ENCODE peak calls at places on chromosomes 6 and 20, in ten cellular contexts. C, I, Q, S, X, V, R, Y, F and M are unnamed samples.
A peak's percentile ranks its signal among the peaks of the same experiment; 100 is the strongest.

GRCh38 chr6:135871296-135871695 is 19.8 kb downstream of the PDE7B start:
- DNase-seq in V (peak; percentile 68), I (no peak), C (peak; percentile 66), Q (no peak), Y (no peak), F (no peak), R (no peak), S (no peak), X (peak; percentile 78), M (peak; percentile 72)

GRCh38 chr6:12718025-12718424 is 1.5 kb downstream of the PHACTR1 start:
- DNase-seq in R (no peak), Y (peak; percentile 12), V (peak; percentile 24), I (no peak), C (peak; percentile 46), X (peak; percentile 78), S (peak; percentile 31), Q (no peak), F (peak; percentile 3), M (peak; percentile 76)

GRCh38 chr6:142045380-142046270 is 87.1 kb upstream of the GJE1 start:
- DNase-seq in R (no peak), V (peak; percentile 72), Y (no peak), Q (no peak), X (peak; percentile 77), F (peak; percentile 15), S (no peak), I (no peak), C (peak; percentile 9), M (no peak)

GRCh38 chr20:6994452-6994851 is 227.0 kb downstream of the BMP2 start:
- DNase-seq in Y (peak; percentile 18), C (peak; percentile 45), F (peak; percentile 36), V (peak; percentile 96), Q (no peak), S (no peak), R (no peak), X (peak; percentile 50), I (peak; percentile 6), M (peak; percentile 77)

GRCh38 chr6:89501239-89501638 is 68.3 kb downstream of the ANKRD6 start:
- DNase-seq in S (no peak), V (peak; percentile 26), X (no peak), Q (peak; percentile 91), Y (no peak), C (no peak), F (no peak), R (no peak), I (no peak), M (peak; percentile 3)

GRCh38 chr6:125099211-125100017 is 54.2 kb upstream of the TPD52L1 start:
- DNase-seq in I (peak; percentile 24), Q (peak; percentile 72), V (peak; percentile 54), F (peak; percentile 85), Y (no peak), R (peak; percentile 78), S (no peak), X (peak; percentile 82), C (peak; percentile 40), M (peak; percentile 57)

GRCh38 chr6:137827411-137827940 is 39.6 kb upstream of the TNFAIP3 start:
- DNase-seq in R (no peak), X (no peak), I (no peak), Y (no peak), F (no peak), S (no peak), Q (no peak), C (no peak), V (no peak), M (no peak)

GRCh38 chr20:31653573-31653972 is 15.9 kb downstream of the COX4I2 start:
- DNase-seq in I (no peak), Q (no peak), X (no peak), Y (no peak), R (no peak), S (no peak), V (no peak), F (no peak), C (no peak), M (no peak)

GRCh38 chr20:60361761-60362410 is 403.7 kb downstream of the CDH26 start:
- DNase-seq in F (no peak), C (no peak), R (no peak), S (no peak), Q (peak; percentile 24), V (no peak), X (no peak), I (no peak), Y (no peak), M (no peak)

GRCh38 chr20:33667245-33668086 is 723 bp downstream of the ACTL10 start:
- DNase-seq in R (peak; percentile 90), C (peak; percentile 54), V (peak; percentile 82), I (peak; percentile 79), Q (no peak), S (no peak), X (no peak), Y (no peak), F (no peak), M (no peak)

GRCh38 chr6:124812067-124812466 is 150.2 kb upstream of the RNF217 start:
- DNase-seq in R (no peak), S (no peak), F (no peak), X (no peak), V (no peak), Y (no peak), I (no peak), C (no peak), Q (no peak), M (no peak)

GRCh38 chr20:43662943-43663655 is 3.8 kb upstream of the MYBL2 start:
- DNase-seq in X (peak; percentile 53), F (peak; percentile 16), S (no peak), R (no peak), Y (no peak), V (no peak), Q (no peak), C (no peak), I (no peak), M (no peak)

GRCh38 chr6:155100087-155100486 is 105.0 kb downstream of the TIAM2 start:
- DNase-seq in S (no peak), I (no peak), F (no peak), V (no peak), X (no peak), Y (peak; percentile 50), C (no peak), R (peak; percentile 81), Q (no peak), M (peak; percentile 83)

GRCh38 chr6:111423960-111424846 is 58.8 kb downstream of the REV3L start:
- DNase-seq in S (no peak), F (no peak), R (no peak), Q (no peak), Y (no peak), V (peak; percentile 50), C (peak; percentile 31), X (peak; percentile 21), I (peak; percentile 72), M (peak; percentile 40)

GRCh38 chr20:37879003-37879599 is 23.8 kb upstream of the VSTM2L start:
- DNase-seq in X (no peak), V (no peak), R (peak; percentile 28), Y (no peak), C (no peak), I (no peak), S (no peak), F (no peak), Q (no peak), M (no peak)

GRCh38 chr6:158653577-158654354 is 3.9 kb downstream of the SYTL3 start:
- DNase-seq in S (no peak), X (no peak), R (no peak), Q (no peak), V (no peak), C (no peak), I (no peak), Y (no peak), F (no peak), M (peak; percentile 64)

GRCh38 chr20:17650816-17651760 is 31.0 kb downstream of the RRBP1 start:
- DNase-seq in F (no peak), I (no peak), Y (no peak), R (peak; percentile 11), X (peak; percentile 84), V (no peak), S (no peak), Q (no peak), C (no peak), M (no peak)

GRCh38 chr20:38001173-38001875 is 31.9 kb downstream of the TTI1 start:
- DNase-seq in V (peak; percentile 77), S (no peak), R (no peak), Y (no peak), C (peak; percentile 76), Q (no peak), F (no peak), X (peak; percentile 88), I (no peak), M (peak; percentile 78)

GRCh38 chr6:94636780-94637385 is 940.5 kb upstream of the MANEA start:
- DNase-seq in Y (no peak), V (peak; percentile 55), C (no peak), I (no peak), F (peak; percentile 33), S (no peak), Q (peak; percentile 60), X (no peak), R (no peak), M (peak; percentile 1)

GRCh38 chr20:57266251-57267157 is at the start of gene BMP7:
- DNase-seq in Q (peak; percentile 80), I (no peak), C (no peak), S (no peak), X (peak; percentile 34), Y (no peak), R (no peak), V (no peak), F (peak; percentile 17), M (no peak)
- H3K4me3 ChIP-seq in Q (peak within 1 kb of the TSS; percentile 81), I (peak within 1 kb of the TSS; percentile 35), C (no peak within 1 kb of the TSS), S (no peak within 1 kb of the TSS), X (peak within 1 kb of the TSS; percentile 5), Y (no peak within 1 kb of the TSS), R (peak within 1 kb of the TSS; percentile 47), V (no peak within 1 kb of the TSS), F (peak within 1 kb of the TSS; percentile 47), M (no peak within 1 kb of the TSS)

DNA sequence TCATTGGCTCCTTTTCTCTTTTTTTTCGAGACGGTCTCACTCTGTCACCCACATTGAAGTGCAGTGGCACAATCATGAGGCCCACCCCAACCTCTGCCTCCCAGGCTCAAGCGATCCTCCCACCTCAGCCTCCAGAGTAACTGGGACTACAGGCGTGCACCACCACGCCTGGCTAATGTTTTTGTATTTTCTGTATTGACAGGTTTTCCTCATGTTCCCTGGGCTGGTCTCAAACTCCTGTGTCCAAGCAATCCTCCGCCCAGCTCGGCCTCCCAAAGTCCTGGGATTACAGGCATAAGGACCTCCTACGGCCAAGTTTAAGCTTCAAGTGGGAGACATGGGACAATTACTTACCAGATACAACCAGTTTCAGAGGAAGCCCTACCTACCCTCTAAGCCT is 9.4 kb upstream of the POU5F1 start:
- DNase-seq in I (no peak), V (no peak), F (no peak), Y (no peak), R (no peak), X (no peak), S (no peak), Q (no peak), C (no peak), M (no peak)
- H3K4me3 ChIP-seq in I (peak overlapping the region; percentile 22), V (no peak overlapping the region), F (no peak overlapping the region), Y (no peak overlapping the region), R (peak overlapping the region; percentile 52), X (no peak overlapping the region), S (peak overlapping the region; percentile 49), Q (no peak overlapping the region), C (peak overlapping the region; percentile 44), M (no peak overlapping the region)

GRCh38 chr6:87340230-87340629 is 4.4 kb upstream of the C6orf163 start:
- DNase-seq in S (no peak), F (no peak), R (no peak), X (no peak), Y (no peak), I (no peak), V (no peak), Q (no peak), C (no peak), M (no peak)
- H3K4me3 ChIP-seq in S (no peak overlapping the region), F (no peak overlapping the region), R (peak overlapping the region; percentile 19), X (no peak overlapping the region), Y (no peak overlapping the region), I (no peak overlapping the region), V (no peak overlapping the region), Q (no peak overlapping the region), C (no peak overlapping the region), M (no peak overlapping the region)

GRCh38 chr6:36848658-36849441 is 9.6 kb upstream of the CPNE5 start:
- DNase-seq in R (no peak), C (no peak), S (no peak), Y (no peak), V (no peak), I (peak; percentile 52), Q (peak; percentile 91), F (no peak), X (peak; percentile 22), M (no peak)
- H3K4me3 ChIP-seq in R (no peak overlapping the region), C (no peak overlapping the region), S (no peak overlapping the region), Y (peak overlapping the region; percentile 8), V (no peak overlapping the region), I (no peak overlapping the region), Q (peak overlapping the region; percentile 50), F (no peak overlapping the region), X (no peak overlapping the region), M (no peak overlapping the region)